ENCODE peak calls at places on chromosome 14, in eight cellular contexts. X is spleen, G is GM23338, O is K562, E is suprapubic skin, D is HL-60, S is sigmoid colon, A is HCT116. C is an unnamed sample.

GRCh38 chr14:51822499-51822898 is 37.9 kb upstream of the GNG2 start:
- DNase-seq in O (no peak), X (no peak), E (no peak), D (no peak), S (no peak), G (no peak), A (no peak), C (no peak)

GRCh38 chr14:98926151-98926550 is 345.8 kb downstream of the BCL11B start:
- DNase-seq in D (no peak), E (peak), A (no peak), X (peak), S (peak), G (no peak), O (no peak), C (no peak)

GRCh38 chr14:58426819-58427288 is 477 bp downstream of the TIMM9 start:
- DNase-seq in O (peak), X (peak), A (no peak), S (peak), D (peak), G (peak), E (peak), C (peak)

GRCh38 chr14:86683525-86683924 is 1153.6 kb downstream of the FLRT2 start:
- DNase-seq in A (no peak), O (no peak), S (no peak), G (no peak), D (no peak), X (no peak), E (no peak), C (no peak)

GRCh38 chr14:91009501-91010152 is 50.8 kb downstream of the RPS6KA5 start:
- DNase-seq in E (no peak), O (no peak), X (no peak), S (no peak), D (peak), G (no peak), A (no peak), C (no peak)

GRCh38 chr14:58414845-58415244 is 12.5 kb downstream of the TIMM9 start:
- DNase-seq in E (no peak), D (no peak), O (no peak), X (no peak), G (peak), A (no peak), S (no peak), C (no peak)

GRCh38 chr14:100547633-100548294 is 39.5 kb downstream of the BEGAIN start:
- DNase-seq in S (peak), A (peak), X (peak), D (peak), E (peak), O (no peak), G (no peak), C (peak)

GRCh38 chr14:95519699-95520098 is 3.2 kb upstream of the SYNE3 start:
- DNase-seq in A (peak), S (peak), E (peak), G (no peak), X (peak), O (no peak), D (peak), C (peak)

GRCh38 chr14:55245657-55246268 is 25.5 kb upstream of the FBXO34 start:
- DNase-seq in O (no peak), S (no peak), D (peak), A (peak), G (peak), E (no peak), X (no peak), C (no peak)

GRCh38 chr14:71247106-71247505 is 339.8 kb downstream of the PCNX1 start:
- DNase-seq in X (no peak), E (no peak), O (no peak), S (no peak), A (no peak), G (no peak), D (no peak), C (no peak)

GRCh38 chr14:54650331-54651017 is 83.5 kb downstream of the SAMD4A start:
- DNase-seq in O (no peak), E (peak), D (no peak), X (no peak), G (peak), S (peak), A (no peak), C (no peak)

GRCh38 chr14:76380991-76381390 is 5.1 kb downstream of the ESRRB start:
- DNase-seq in S (no peak), A (no peak), E (no peak), G (no peak), O (no peak), D (no peak), X (no peak), C (no peak)

GRCh38 chr14:106585692-106586091 is 1059.3 kb downstream of the TMEM121 start:
- DNase-seq in E (no peak), X (no peak), D (no peak), S (no peak), A (no peak), O (no peak), G (no peak), C (no peak)

GRCh38 chr14:84643438-84643837 is 886.5 kb upstream of the FLRT2 start:
- DNase-seq in G (peak), O (no peak), E (no peak), S (no peak), A (no peak), X (no peak), D (no peak), C (no peak)

GRCh38 chr14:84646791-84647500 is 883.0 kb upstream of the FLRT2 start:
- DNase-seq in E (no peak), D (no peak), X (no peak), G (no peak), S (no peak), A (no peak), O (no peak), C (no peak)
- TF ChIP-seq POLR2AphosphoS5 in E (no peak), D (no peak), X (no peak), G (no peak), S (no peak), A (no peak), O (no peak), C (no peak)

GRCh38 chr14:23195552-23196101 is 12.2 kb upstream of the SLC7A8 start:
- DNase-seq in A (no peak), S (no peak), O (no peak), X (no peak), E (no peak), D (no peak), G (no peak), C (no peak)
- TF ChIP-seq CTCF in A (no peak), S (no peak), O (no peak), X (no peak), E (no peak), D (no peak), G (no peak), C (no peak)

DNA sequence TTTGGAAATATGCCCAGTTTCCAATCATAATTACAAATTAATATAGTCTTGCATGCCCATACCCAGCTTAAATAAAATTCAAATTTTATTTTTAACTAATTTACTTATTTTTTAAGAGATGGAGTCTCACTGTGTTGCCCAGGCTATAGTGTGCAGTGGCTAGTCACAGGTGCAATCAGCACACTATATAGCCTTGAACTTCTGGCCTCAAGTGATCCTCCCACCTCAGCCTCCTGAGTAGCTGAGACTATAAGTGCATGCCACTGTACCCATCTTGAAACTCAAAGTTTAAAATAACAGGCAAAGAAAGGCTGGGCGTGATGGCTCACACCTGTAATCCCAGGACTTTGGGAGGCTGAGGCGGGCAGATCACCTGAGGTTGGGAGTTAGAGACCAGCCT is 10.3 kb downstream of the MLH3 start:
- DNase-seq in E (no peak), S (no peak), A (no peak), D (no peak), O (no peak), G (no peak), X (no peak), C (no peak)
- TF ChIP-seq POLR2AphosphoS5 in E (no peak), S (no peak), A (no peak), D (no peak), O (no peak), G (no peak), X (no peak), C (no peak)

DNA sequence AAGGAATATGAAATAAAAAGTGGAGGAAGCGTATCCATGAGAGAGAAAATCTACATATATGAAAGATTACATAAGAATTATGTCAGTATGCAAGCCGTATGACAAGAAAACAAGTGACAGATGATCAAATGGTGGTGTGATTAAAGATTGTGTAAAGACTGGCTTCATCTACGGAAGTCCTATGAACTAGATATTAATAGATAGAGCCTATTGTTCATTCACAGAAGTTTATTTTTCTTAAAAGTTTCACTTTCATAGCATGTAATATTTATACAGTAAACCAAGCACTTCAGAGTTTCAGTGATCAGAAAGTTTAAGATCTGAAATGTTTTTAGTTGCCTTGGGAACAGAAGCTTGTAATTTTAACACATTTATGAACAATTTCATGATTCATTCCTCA is 84.5 kb downstream of the VRK1 start:
- DNase-seq in S (no peak), D (no peak), X (no peak), E (no peak), G (no peak), A (no peak), O (no peak), C (no peak)
- TF ChIP-seq CTCF in S (no peak), D (no peak), X (no peak), E (no peak), G (no peak), A (no peak), O (no peak), C (no peak)

GRCh38 chr14:43200519-43200918 is 1306.6 kb downstream of the FSCB start:
- DNase-seq in E (no peak), D (no peak), X (no peak), O (no peak), A (no peak), S (no peak), G (no peak), C (no peak)

GRCh38 chr14:43207189-43207588 is 1299.9 kb downstream of the FSCB start:
- DNase-seq in O (no peak), E (no peak), X (no peak), D (no peak), A (no peak), G (no peak), S (no peak), C (no peak)

GRCh38 chr14:43204816-43205215 is 1302.3 kb downstream of the FSCB start:
- DNase-seq in G (no peak), X (no peak), S (no peak), E (no peak), D (no peak), O (no peak), A (no peak), C (no peak)
- TF ChIP-seq POLR2AphosphoS5 in G (no peak), X (no peak), S (no peak), E (no peak), D (no peak), O (no peak), A (no peak), C (no peak)

DNA sequence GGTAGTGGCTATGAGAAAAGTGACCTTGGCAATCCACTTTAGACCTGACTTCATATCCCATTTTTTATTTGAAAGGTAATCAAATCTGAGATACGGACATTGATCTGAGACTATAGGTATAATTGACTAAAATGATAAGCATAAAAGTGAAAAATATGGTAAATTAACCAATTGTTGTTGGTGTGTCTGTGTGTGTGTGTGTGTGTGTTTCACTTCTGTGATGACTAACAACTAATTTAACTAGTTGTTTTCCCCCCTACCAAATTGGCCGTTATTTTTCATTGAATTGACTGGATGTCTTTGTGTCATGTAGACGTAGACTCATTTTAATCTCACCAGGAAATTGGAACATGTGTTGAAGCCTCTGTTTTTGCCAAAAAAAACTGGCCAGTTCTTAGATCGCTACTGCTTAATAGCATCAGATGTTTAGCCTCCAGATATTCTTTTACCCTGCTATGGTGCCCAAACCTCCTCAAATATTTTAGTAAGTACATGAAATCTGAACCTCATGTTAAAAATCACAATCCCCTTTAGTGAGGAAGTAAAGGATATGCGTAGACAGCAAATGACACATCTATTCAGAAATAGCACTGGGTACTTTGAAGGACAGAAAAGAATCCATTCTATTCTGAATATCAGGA is 395.0 kb downstream of the EGLN3 start:
- DNase-seq in E (no peak), S (no peak), G (no peak), O (no peak), D (no peak), X (no peak), A (no peak), C (no peak)
- TF ChIP-seq CTCF in E (no peak), S (no peak), G (no peak), O (no peak), D (no peak), X (no peak), A (no peak), C (no peak)

GRCh38 chr14:103696466-103697071 is 18.7 kb downstream of the XRCC3 start:
- DNase-seq in A (no peak), O (no peak), E (peak), D (no peak), S (peak), G (no peak), X (peak), C (no peak)
- TF ChIP-seq POLR2AphosphoS5 in A (no peak), O (no peak), E (no peak), D (no peak), S (no peak), G (no peak), X (no peak), C (peak)

GRCh38 chr14:29687071-29687765 is 240.4 kb downstream of the PRKD1 start:
- DNase-seq in S (no peak), O (no peak), X (no peak), G (no peak), E (no peak), D (no peak), A (no peak), C (no peak)

GRCh38 chr14:29682789-29683188 is 244.9 kb downstream of the PRKD1 start:
- DNase-seq in D (no peak), X (no peak), A (no peak), O (no peak), E (no peak), G (no peak), S (no peak), C (no peak)

DNA sequence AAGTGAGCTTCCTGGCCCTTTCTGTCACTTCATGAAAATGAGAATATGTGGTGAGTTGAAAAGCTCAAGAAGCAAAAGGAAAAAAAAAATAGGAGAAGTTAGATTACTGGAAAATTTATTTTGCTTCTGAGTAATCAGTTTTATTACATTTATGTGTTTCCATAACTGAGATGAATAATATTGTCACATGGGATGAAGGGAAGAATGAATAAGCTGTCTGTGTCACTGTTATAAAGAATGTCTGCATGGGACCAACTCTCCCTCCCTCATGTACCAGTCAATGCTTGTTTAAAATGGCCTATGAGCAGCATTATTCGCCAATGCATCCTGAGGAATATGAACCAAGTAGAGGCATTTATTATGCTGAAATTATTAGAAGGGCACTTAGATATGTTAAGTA is 246.3 kb downstream of the PRKD1 start:
- DNase-seq in A (no peak), G (no peak), E (no peak), S (no peak), D (no peak), X (no peak), O (no peak), C (no peak)
- TF ChIP-seq CTCF in A (no peak), G (no peak), E (no peak), S (no peak), D (no peak), X (no peak), O (no peak), C (no peak)

C was measured in stomach.